ENCODE peak calls at places on chromosomes 3 and 15, in seven cellular contexts. One of them, this sample, is unnamed. For H3K4me1, the result is how much of the 10 kb centered on the place peaks cover.

GRCh38 chr15:80159811-80160569 is 7.2 kb downstream of the FAH start:
- DNase-seq in cardiac muscle cell: no peak
- DNase-seq in DND-41: no peak
- DNase-seq in psoas muscle: no peak
- DNase-seq in mammary epithelial cell: no peak
- DNase-seq in uterus: no peak
- DNase-seq in esophagus squamous epithelium: no peak
- DNase-seq in this sample: no peak

GRCh38 chr3:7546219-7546618 is 685.3 kb downstream of the GRM7 start:
- DNase-seq in DND-41: no peak
- DNase-seq in uterus: no peak
- DNase-seq in cardiac muscle cell: peak
- DNase-seq in esophagus squamous epithelium: no peak
- DNase-seq in mammary epithelial cell: peak
- DNase-seq in psoas muscle: no peak
- DNase-seq in this sample: no peak

GRCh38 chr3:112813723-112814171 is 32.9 kb downstream of the CD200R1L start:
- DNase-seq in cardiac muscle cell: no peak
- DNase-seq in esophagus squamous epithelium: no peak
- DNase-seq in mammary epithelial cell: no peak
- DNase-seq in psoas muscle: no peak
- DNase-seq in DND-41: no peak
- DNase-seq in uterus: no peak
- DNase-seq in this sample: no peak

GRCh38 chr3:104279617-104280016 is 1087.1 kb upstream of the ALCAM start:
- DNase-seq in psoas muscle: no peak
- DNase-seq in uterus: no peak
- DNase-seq in mammary epithelial cell: peak
- DNase-seq in esophagus squamous epithelium: no peak
- DNase-seq in DND-41: peak
- DNase-seq in cardiac muscle cell: no peak
- DNase-seq in this sample: peak

GRCh38 chr3:115347737-115348136 is 200.6 kb upstream of the ZBTB20 start:
- DNase-seq in mammary epithelial cell: no peak
- DNase-seq in uterus: no peak
- DNase-seq in DND-41: no peak
- DNase-seq in cardiac muscle cell: no peak
- DNase-seq in esophagus squamous epithelium: no peak
- DNase-seq in psoas muscle: no peak
- DNase-seq in this sample: no peak

GRCh38 chr15:69127226-69127625 is 33.2 kb upstream of the GLCE start:
- DNase-seq in esophagus squamous epithelium: no peak
- DNase-seq in cardiac muscle cell: no peak
- DNase-seq in psoas muscle: no peak
- DNase-seq in mammary epithelial cell: no peak
- DNase-seq in DND-41: no peak
- DNase-seq in uterus: no peak
- DNase-seq in this sample: no peak

GRCh38 chr3:195003893-195004289 is 267.1 kb downstream of the XXYLT1 start:
- DNase-seq in DND-41: no peak
- DNase-seq in psoas muscle: no peak
- DNase-seq in uterus: no peak
- DNase-seq in cardiac muscle cell: no peak
- DNase-seq in mammary epithelial cell: no peak
- DNase-seq in esophagus squamous epithelium: no peak
- DNase-seq in this sample: no peak

GRCh38 chr15:83206387-83206970 is 1.1 kb downstream of the HDGFL3 start:
- DNase-seq in cardiac muscle cell: no peak
- DNase-seq in mammary epithelial cell: peak
- DNase-seq in DND-41: peak
- DNase-seq in esophagus squamous epithelium: no peak
- DNase-seq in psoas muscle: no peak
- DNase-seq in uterus: no peak
- DNase-seq in this sample: no peak

GRCh38 chr3:69204315-69204957 is 82.0 kb upstream of the LMOD3 start:
- DNase-seq in mammary epithelial cell: no peak
- DNase-seq in uterus: no peak
- DNase-seq in esophagus squamous epithelium: no peak
- DNase-seq in DND-41: no peak
- DNase-seq in cardiac muscle cell: no peak
- DNase-seq in psoas muscle: no peak
- DNase-seq in this sample: no peak

GRCh38 chr3:48473617-48473952 is 27.0 kb downstream of the ATRIP start:
- DNase-seq in uterus: no peak
- DNase-seq in cardiac muscle cell: no peak
- DNase-seq in esophagus squamous epithelium: no peak
- DNase-seq in mammary epithelial cell: no peak
- DNase-seq in psoas muscle: no peak
- DNase-seq in DND-41: no peak
- DNase-seq in this sample: no peak

GRCh38 chr3:27224197-27224596 is 145.0 kb downstream of the NEK10 start:
- DNase-seq in DND-41: no peak
- DNase-seq in mammary epithelial cell: peak
- DNase-seq in uterus: no peak
- DNase-seq in esophagus squamous epithelium: no peak
- DNase-seq in psoas muscle: peak
- DNase-seq in cardiac muscle cell: no peak
- DNase-seq in this sample: no peak

GRCh38 chr3:37765591-37766219 is 96.0 kb upstream of the CTDSPL start:
- DNase-seq in mammary epithelial cell: no peak
- DNase-seq in uterus: peak
- DNase-seq in cardiac muscle cell: peak
- DNase-seq in esophagus squamous epithelium: no peak
- DNase-seq in psoas muscle: no peak
- DNase-seq in DND-41: no peak
- DNase-seq in this sample: no peak

GRCh38 chr3:22371592-22372291 is 620.7 kb upstream of the ZNF385D start:
- DNase-seq in mammary epithelial cell: no peak
- DNase-seq in DND-41: no peak
- DNase-seq in psoas muscle: peak
- DNase-seq in cardiac muscle cell: no peak
- DNase-seq in esophagus squamous epithelium: no peak
- DNase-seq in uterus: no peak
- DNase-seq in this sample: no peak

GRCh38 chr15:73009306-73010091 is 42.8 kb upstream of the NEO1 start:
- DNase-seq in DND-41: no peak
- DNase-seq in esophagus squamous epithelium: no peak
- DNase-seq in psoas muscle: no peak
- DNase-seq in uterus: no peak
- DNase-seq in cardiac muscle cell: no peak
- DNase-seq in mammary epithelial cell: peak
- DNase-seq in this sample: no peak

GRCh38 chr15:70141376-70142071 is 43.8 kb upstream of the TLE3 start:
- DNase-seq in mammary epithelial cell: no peak
- DNase-seq in cardiac muscle cell: no peak
- DNase-seq in DND-41: no peak
- DNase-seq in uterus: no peak
- DNase-seq in esophagus squamous epithelium: no peak
- DNase-seq in psoas muscle: peak
- DNase-seq in this sample: no peak

GRCh38 chr3:182327196-182327681 is 466.1 kb upstream of the ATP11B start:
- DNase-seq in psoas muscle: no peak
- DNase-seq in mammary epithelial cell: peak
- DNase-seq in DND-41: no peak
- DNase-seq in esophagus squamous epithelium: no peak
- DNase-seq in uterus: no peak
- DNase-seq in cardiac muscle cell: no peak
- DNase-seq in this sample: no peak

GRCh38 chr15:80474224-80474619 is 70.0 kb downstream of the ARNT2 start:
- DNase-seq in mammary epithelial cell: no peak
- DNase-seq in esophagus squamous epithelium: no peak
- DNase-seq in DND-41: no peak
- DNase-seq in uterus: no peak
- DNase-seq in cardiac muscle cell: no peak
- DNase-seq in psoas muscle: no peak
- DNase-seq in this sample: no peak

GRCh38 chr3:14988988-14989394 is 41.6 kb downstream of the NR2C2 start:
- DNase-seq in esophagus squamous epithelium: no peak
- DNase-seq in psoas muscle: no peak
- DNase-seq in uterus: no peak
- DNase-seq in cardiac muscle cell: peak
- DNase-seq in DND-41: no peak
- DNase-seq in mammary epithelial cell: no peak
- DNase-seq in this sample: peak

GRCh38 chr15:53527996-53528395 is 231.5 kb downstream of the WDR72 start:
- DNase-seq in DND-41: no peak
- DNase-seq in cardiac muscle cell: no peak
- DNase-seq in uterus: no peak
- DNase-seq in mammary epithelial cell: no peak
- DNase-seq in psoas muscle: no peak
- DNase-seq in esophagus squamous epithelium: no peak
- DNase-seq in this sample: no peak

GRCh38 chr3:169865176-169865800 is 4.4 kb downstream of the LRRC31 start:
- DNase-seq in psoas muscle: no peak
- DNase-seq in mammary epithelial cell: no peak
- DNase-seq in esophagus squamous epithelium: no peak
- DNase-seq in DND-41: no peak
- DNase-seq in cardiac muscle cell: no peak
- DNase-seq in uterus: no peak
- DNase-seq in this sample: peak

GRCh38 chr15:78298983-78299301 is 467 bp downstream of the SKIC8 start:
- DNase-seq in cardiac muscle cell: peak
- DNase-seq in esophagus squamous epithelium: no peak
- DNase-seq in uterus: no peak
- DNase-seq in DND-41: no peak
- DNase-seq in psoas muscle: no peak
- DNase-seq in mammary epithelial cell: no peak
- DNase-seq in this sample: no peak

GRCh38 chr3:46067401-46067800 is 40.1 kb upstream of the XCR1 start:
- DNase-seq in uterus: no peak
- DNase-seq in psoas muscle: no peak
- DNase-seq in mammary epithelial cell: no peak
- DNase-seq in esophagus squamous epithelium: no peak
- DNase-seq in cardiac muscle cell: no peak
- DNase-seq in DND-41: no peak
- DNase-seq in this sample: no peak

GRCh38 chr3:130901463-130902204 is 7.8 kb downstream of the ATP2C1 start:
- DNase-seq in mammary epithelial cell: no peak
- DNase-seq in DND-41: no peak
- DNase-seq in psoas muscle: no peak
- DNase-seq in cardiac muscle cell: no peak
- DNase-seq in esophagus squamous epithelium: no peak
- DNase-seq in uterus: no peak
- DNase-seq in this sample: peak

GRCh38 chr3:152488449-152488848 is 219.7 kb downstream of the MBNL1 start:
- DNase-seq in uterus: no peak
- DNase-seq in cardiac muscle cell: no peak
- DNase-seq in esophagus squamous epithelium: no peak
- DNase-seq in mammary epithelial cell: no peak
- DNase-seq in DND-41: no peak
- DNase-seq in psoas muscle: no peak
- DNase-seq in this sample: no peak

GRCh38 chr3:152524198-152525140 is 255.7 kb downstream of the MBNL1 start:
- DNase-seq in uterus: peak
- DNase-seq in DND-41: peak
- DNase-seq in esophagus squamous epithelium: no peak
- DNase-seq in cardiac muscle cell: peak
- DNase-seq in mammary epithelial cell: peak
- DNase-seq in psoas muscle: no peak
- DNase-seq in this sample: peak

DNA sequence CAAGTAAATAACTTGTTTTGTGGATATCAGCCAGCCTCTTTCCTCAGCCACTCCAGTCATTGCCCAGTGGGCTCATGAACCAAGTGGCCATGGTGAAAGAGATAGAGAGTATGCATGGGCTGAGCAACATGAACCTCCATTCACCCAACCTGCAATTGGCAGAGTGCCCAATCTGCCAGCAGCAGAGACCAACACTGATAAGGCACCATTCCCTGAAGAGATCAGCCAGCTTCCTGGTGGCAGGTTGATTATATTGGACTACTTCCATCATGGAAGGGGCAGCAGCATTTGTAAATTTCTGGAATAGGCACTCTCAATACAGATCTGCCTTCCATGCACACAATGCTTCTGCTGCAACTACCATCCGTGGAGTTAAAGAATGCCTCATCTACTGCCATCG is 10.3 kb upstream of the MCF2L2 start:
- DNase-seq in esophagus squamous epithelium: no peak
- DNase-seq in DND-41: no peak
- DNase-seq in mammary epithelial cell: no peak
- DNase-seq in psoas muscle: no peak
- DNase-seq in uterus: no peak
- DNase-seq in cardiac muscle cell: no peak
- DNase-seq in this sample: no peak
- H3K4me1 ChIP-seq in esophagus squamous epithelium: under half
- H3K4me1 ChIP-seq in DND-41: under half
- H3K4me1 ChIP-seq in mammary epithelial cell: under half
- H3K4me1 ChIP-seq in psoas muscle: under half
- H3K4me1 ChIP-seq in uterus: under half
- H3K4me1 ChIP-seq in cardiac muscle cell: under half
- H3K4me1 ChIP-seq in this sample: under half

DNA sequence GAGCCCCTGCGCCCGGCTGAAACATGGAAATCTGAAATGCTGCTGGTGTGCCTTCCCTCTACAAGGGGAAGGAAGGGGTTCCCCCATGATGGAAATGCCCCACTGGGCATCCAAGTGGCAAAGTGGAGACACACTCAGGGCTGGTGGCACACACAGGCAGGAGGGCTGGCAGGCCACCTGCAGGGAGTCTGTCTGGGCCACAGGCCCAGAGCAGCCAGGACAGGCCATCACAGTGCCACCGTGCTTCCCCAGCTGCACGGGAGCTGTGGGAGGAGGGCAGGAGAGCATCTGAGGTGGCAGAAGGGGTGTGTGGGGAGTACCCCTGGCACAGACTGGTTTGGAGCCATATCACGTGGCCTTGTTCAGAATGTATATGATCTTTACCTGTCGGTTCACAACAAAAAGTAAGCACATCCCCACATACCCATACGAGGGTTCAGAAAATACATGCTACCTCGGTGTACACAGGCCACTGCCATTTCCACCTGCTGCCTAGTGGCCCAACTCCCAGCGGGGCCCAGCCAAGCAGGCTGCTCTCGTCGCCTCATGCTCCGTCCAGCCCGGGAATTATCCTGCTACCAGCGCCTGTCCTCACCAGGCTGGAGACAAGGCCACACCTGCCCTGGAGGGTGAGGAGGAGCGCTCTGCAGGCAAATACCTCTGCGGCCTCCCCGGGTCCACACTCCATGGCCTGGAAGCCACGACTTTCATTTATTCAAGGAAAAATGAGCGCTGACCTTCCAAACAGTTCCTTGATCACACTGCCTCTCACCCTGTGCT is 22.6 kb upstream of the DUSP7 start:
- DNase-seq in esophagus squamous epithelium: no peak
- DNase-seq in DND-41: no peak
- DNase-seq in cardiac muscle cell: no peak
- DNase-seq in mammary epithelial cell: no peak
- DNase-seq in psoas muscle: peak
- DNase-seq in uterus: no peak
- DNase-seq in this sample: no peak
- H3K27ac ChIP-seq in esophagus squamous epithelium: no peak
- H3K27ac ChIP-seq in DND-41: no peak
- H3K27ac ChIP-seq in cardiac muscle cell: no peak
- H3K27ac ChIP-seq in mammary epithelial cell: no peak
- H3K27ac ChIP-seq in psoas muscle: no peak
- H3K27ac ChIP-seq in uterus: no peak
- H3K27ac ChIP-seq in this sample: no peak

GRCh38 chr3:70992131-70992530 is 591.4 kb downstream of the FOXP1 start:
- DNase-seq in uterus: no peak
- DNase-seq in psoas muscle: no peak
- DNase-seq in mammary epithelial cell: no peak
- DNase-seq in DND-41: no peak
- DNase-seq in cardiac muscle cell: no peak
- DNase-seq in esophagus squamous epithelium: no peak
- DNase-seq in this sample: no peak
- H3K4me3 ChIP-seq in uterus: no peak
- H3K4me3 ChIP-seq in psoas muscle: no peak
- H3K4me3 ChIP-seq in mammary epithelial cell: no peak
- H3K4me3 ChIP-seq in DND-41: no peak
- H3K4me3 ChIP-seq in cardiac muscle cell: no peak
- H3K4me3 ChIP-seq in esophagus squamous epithelium: no peak
- H3K4me3 ChIP-seq in this sample: no peak

GRCh38 chr3:171979081-171979480 is 60.3 kb upstream of the FNDC3B start:
- DNase-seq in cardiac muscle cell: no peak
- DNase-seq in mammary epithelial cell: no peak
- DNase-seq in esophagus squamous epithelium: no peak
- DNase-seq in DND-41: no peak
- DNase-seq in uterus: no peak
- DNase-seq in psoas muscle: no peak
- DNase-seq in this sample: no peak
- H3K4me1 ChIP-seq in cardiac muscle cell: under half
- H3K4me1 ChIP-seq in mammary epithelial cell: under half
- H3K4me1 ChIP-seq in esophagus squamous epithelium: under half
- H3K4me1 ChIP-seq in DND-41: under half
- H3K4me1 ChIP-seq in uterus: under half
- H3K4me1 ChIP-seq in psoas muscle: under half
- H3K4me1 ChIP-seq in this sample: under half